ENCODE peak calls at places on chromosome 19, in four cellular contexts. One of them, this sample, is unnamed.

GRCh38 chr19:4497770-4498389 is 20.4 kb downstream of the PLIN4 start:
- DNase-seq in activated CD8-positive, alpha-beta memory T cell treated with anti-CD3 and anti-CD28 coated beads for 24 hours: no peak
- DNase-seq in neural progenitor cell: no peak
- DNase-seq in anterior cingulate cortex: no peak
- DNase-seq in this sample: no peak

GRCh38 chr19:16247353-16248182 is 49.9 kb downstream of the AP1M1 start:
- DNase-seq in anterior cingulate cortex: peak; percentile 72
- DNase-seq in neural progenitor cell: peak; percentile 89
- DNase-seq in activated CD8-positive, alpha-beta memory T cell treated with anti-CD3 and anti-CD28 coated beads for 24 hours: peak; percentile 97
- DNase-seq in this sample: peak; percentile 76

GRCh38 chr19:35122687-35123551 is 7.3 kb downstream of the FXYD3 start:
- DNase-seq in neural progenitor cell: peak; percentile 59
- DNase-seq in anterior cingulate cortex: no peak
- DNase-seq in activated CD8-positive, alpha-beta memory T cell treated with anti-CD3 and anti-CD28 coated beads for 24 hours: no peak
- DNase-seq in this sample: no peak

GRCh38 chr19:8404391-8405151 is 8.5 kb upstream of the MARCHF2 start:
- DNase-seq in activated CD8-positive, alpha-beta memory T cell treated with anti-CD3 and anti-CD28 coated beads for 24 hours: no peak
- DNase-seq in anterior cingulate cortex: no peak
- DNase-seq in neural progenitor cell: no peak
- DNase-seq in this sample: no peak

GRCh38 chr19:30549151-30549550 is 177.0 kb downstream of the ZNF536 start:
- DNase-seq in neural progenitor cell: no peak
- DNase-seq in activated CD8-positive, alpha-beta memory T cell treated with anti-CD3 and anti-CD28 coated beads for 24 hours: no peak
- DNase-seq in anterior cingulate cortex: no peak
- DNase-seq in this sample: no peak

GRCh38 chr19:46609511-46610412 is 8.6 kb downstream of the CALM3 start:
- DNase-seq in neural progenitor cell: no peak
- DNase-seq in anterior cingulate cortex: no peak
- DNase-seq in activated CD8-positive, alpha-beta memory T cell treated with anti-CD3 and anti-CD28 coated beads for 24 hours: peak; percentile 55
- DNase-seq in this sample: no peak

GRCh38 chr19:32837531-32837930 is 32.0 kb downstream of the SLC7A9 start:
- DNase-seq in activated CD8-positive, alpha-beta memory T cell treated with anti-CD3 and anti-CD28 coated beads for 24 hours: no peak
- DNase-seq in neural progenitor cell: no peak
- DNase-seq in anterior cingulate cortex: no peak
- DNase-seq in this sample: no peak

GRCh38 chr19:38676878-38677646 is 29.6 kb downstream of the ACTN4 start:
- DNase-seq in activated CD8-positive, alpha-beta memory T cell treated with anti-CD3 and anti-CD28 coated beads for 24 hours: no peak
- DNase-seq in neural progenitor cell: no peak
- DNase-seq in anterior cingulate cortex: no peak
- DNase-seq in this sample: no peak

GRCh38 chr19:30476997-30477396 is 104.8 kb downstream of the ZNF536 start:
- DNase-seq in activated CD8-positive, alpha-beta memory T cell treated with anti-CD3 and anti-CD28 coated beads for 24 hours: no peak
- DNase-seq in anterior cingulate cortex: no peak
- DNase-seq in neural progenitor cell: no peak
- DNase-seq in this sample: no peak

GRCh38 chr19:23481043-23481442 is 85.8 kb upstream of the ZNF91 start:
- DNase-seq in anterior cingulate cortex: no peak
- DNase-seq in activated CD8-positive, alpha-beta memory T cell treated with anti-CD3 and anti-CD28 coated beads for 24 hours: no peak
- DNase-seq in neural progenitor cell: no peak
- DNase-seq in this sample: no peak

GRCh38 chr19:47316513-47316912 is 6.9 kb downstream of the C5AR1 start:
- DNase-seq in neural progenitor cell: no peak
- DNase-seq in activated CD8-positive, alpha-beta memory T cell treated with anti-CD3 and anti-CD28 coated beads for 24 hours: no peak
- DNase-seq in anterior cingulate cortex: no peak
- DNase-seq in this sample: no peak

GRCh38 chr19:58386166-58386575 is 898 bp upstream of the RPS5 start:
- DNase-seq in anterior cingulate cortex: no peak
- DNase-seq in activated CD8-positive, alpha-beta memory T cell treated with anti-CD3 and anti-CD28 coated beads for 24 hours: no peak
- DNase-seq in neural progenitor cell: no peak
- DNase-seq in this sample: no peak

GRCh38 chr19:38700350-38700932 is 43.8 kb downstream of the CAPN12 start:
- DNase-seq in anterior cingulate cortex: no peak
- DNase-seq in activated CD8-positive, alpha-beta memory T cell treated with anti-CD3 and anti-CD28 coated beads for 24 hours: no peak
- DNase-seq in neural progenitor cell: no peak
- DNase-seq in this sample: no peak

GRCh38 chr19:17090501-17091074 is 15.0 kb downstream of the MYO9B start:
- DNase-seq in activated CD8-positive, alpha-beta memory T cell treated with anti-CD3 and anti-CD28 coated beads for 24 hours: peak; percentile 63
- DNase-seq in neural progenitor cell: no peak
- DNase-seq in anterior cingulate cortex: no peak
- DNase-seq in this sample: peak; percentile 56

GRCh38 chr19:29699861-29700260 is 15.2 kb downstream of the C19orf12 start:
- DNase-seq in activated CD8-positive, alpha-beta memory T cell treated with anti-CD3 and anti-CD28 coated beads for 24 hours: no peak
- DNase-seq in neural progenitor cell: no peak
- DNase-seq in anterior cingulate cortex: no peak
- DNase-seq in this sample: no peak

GRCh38 chr19:44697670-44698034 is 1.3 kb upstream of the CEACAM16 start:
- DNase-seq in activated CD8-positive, alpha-beta memory T cell treated with anti-CD3 and anti-CD28 coated beads for 24 hours: no peak
- DNase-seq in neural progenitor cell: no peak
- DNase-seq in anterior cingulate cortex: no peak
- DNase-seq in this sample: no peak

GRCh38 chr19:4456843-4457653 is 546 bp downstream of the UBXN6 start:
- DNase-seq in activated CD8-positive, alpha-beta memory T cell treated with anti-CD3 and anti-CD28 coated beads for 24 hours: no peak
- DNase-seq in anterior cingulate cortex: peak; percentile 50
- DNase-seq in neural progenitor cell: peak; percentile 93
- DNase-seq in this sample: peak; percentile 12

GRCh38 chr19:50003810-50004419 is 21.3 kb downstream of the VRK3 start:
- DNase-seq in activated CD8-positive, alpha-beta memory T cell treated with anti-CD3 and anti-CD28 coated beads for 24 hours: peak; percentile 62
- DNase-seq in anterior cingulate cortex: peak; percentile 14
- DNase-seq in neural progenitor cell: no peak
- DNase-seq in this sample: peak; percentile 54

GRCh38 chr19:38665950-38666661 is 18.7 kb downstream of the ACTN4 start:
- DNase-seq in neural progenitor cell: peak; percentile 85
- DNase-seq in activated CD8-positive, alpha-beta memory T cell treated with anti-CD3 and anti-CD28 coated beads for 24 hours: no peak
- DNase-seq in anterior cingulate cortex: no peak
- DNase-seq in this sample: no peak

GRCh38 chr19:15815306-15815705 is at the start of gene OR10H1:
- DNase-seq in neural progenitor cell: no peak
- DNase-seq in activated CD8-positive, alpha-beta memory T cell treated with anti-CD3 and anti-CD28 coated beads for 24 hours: no peak
- DNase-seq in anterior cingulate cortex: no peak
- DNase-seq in this sample: no peak

GRCh38 chr19:30224689-30225606 is 147.2 kb upstream of the ZNF536 start:
- DNase-seq in activated CD8-positive, alpha-beta memory T cell treated with anti-CD3 and anti-CD28 coated beads for 24 hours: no peak
- DNase-seq in neural progenitor cell: peak; percentile 64
- DNase-seq in anterior cingulate cortex: no peak
- DNase-seq in this sample: no peak

GRCh38 chr19:50357178-50358100 is 8.0 kb downstream of the NAPSA start:
- DNase-seq in activated CD8-positive, alpha-beta memory T cell treated with anti-CD3 and anti-CD28 coated beads for 24 hours: peak; percentile 95
- DNase-seq in neural progenitor cell: peak; percentile 76
- DNase-seq in anterior cingulate cortex: peak; percentile 81
- DNase-seq in this sample: peak; percentile 82

GRCh38 chr19:805600-806550 is 8.6 kb downstream of the PTBP1 start:
- DNase-seq in neural progenitor cell: no peak
- DNase-seq in anterior cingulate cortex: no peak
- DNase-seq in activated CD8-positive, alpha-beta memory T cell treated with anti-CD3 and anti-CD28 coated beads for 24 hours: no peak
- DNase-seq in this sample: no peak

This sample was measured in immature natural killer cell.